ENCODE peak calls at places on chromosome 17, in five cellular contexts. U, Y, G, D and V are unnamed samples.

GRCh38 chr17:72311004-72311403 is 190.2 kb downstream of the SOX9 start:
- DNase-seq in G (no peak), D (no peak), U (no peak), Y (no peak), V (no peak)

GRCh38 chr17:1752425-1752941 is 9.4 kb upstream of the SERPINF1 start:
- DNase-seq in D (no peak), U (peak; percentile 78), G (no peak), Y (peak; percentile 57), V (no peak)

GRCh38 chr17:37779554-37779953 is 34.7 kb upstream of the HNF1B start:
- DNase-seq in G (no peak), Y (no peak), D (no peak), U (no peak), V (no peak)

GRCh38 chr17:5638596-5638995 is 54.3 kb upstream of the NLRP1 start:
- DNase-seq in G (no peak), D (no peak), U (no peak), Y (no peak), V (no peak)

GRCh38 chr17:81165246-81166032 is at the start of gene PVALEF:
- DNase-seq in Y (peak; percentile 22), G (peak; percentile 72), U (no peak), D (no peak), V (no peak)

GRCh38 chr17:40063915-40064531 is 1.3 kb downstream of the THRA start:
- DNase-seq in Y (no peak), D (no peak), G (no peak), U (no peak), V (no peak)

GRCh38 chr17:50360716-50361115 is 12.3 kb downstream of the MRPL27 start:
- DNase-seq in U (peak; percentile 33), D (no peak), Y (no peak), G (no peak), V (no peak)

GRCh38 chr17:27521281-27522027 is 65.2 kb downstream of the KSR1 start:
- DNase-seq in D (no peak), U (no peak), G (no peak), Y (no peak), V (no peak)

GRCh38 chr17:75077490-75078096 is 10.2 kb upstream of the SLC16A5 start:
- DNase-seq in G (no peak), D (peak; percentile 31), U (peak; percentile 81), Y (no peak), V (peak; percentile 57)

DNA sequence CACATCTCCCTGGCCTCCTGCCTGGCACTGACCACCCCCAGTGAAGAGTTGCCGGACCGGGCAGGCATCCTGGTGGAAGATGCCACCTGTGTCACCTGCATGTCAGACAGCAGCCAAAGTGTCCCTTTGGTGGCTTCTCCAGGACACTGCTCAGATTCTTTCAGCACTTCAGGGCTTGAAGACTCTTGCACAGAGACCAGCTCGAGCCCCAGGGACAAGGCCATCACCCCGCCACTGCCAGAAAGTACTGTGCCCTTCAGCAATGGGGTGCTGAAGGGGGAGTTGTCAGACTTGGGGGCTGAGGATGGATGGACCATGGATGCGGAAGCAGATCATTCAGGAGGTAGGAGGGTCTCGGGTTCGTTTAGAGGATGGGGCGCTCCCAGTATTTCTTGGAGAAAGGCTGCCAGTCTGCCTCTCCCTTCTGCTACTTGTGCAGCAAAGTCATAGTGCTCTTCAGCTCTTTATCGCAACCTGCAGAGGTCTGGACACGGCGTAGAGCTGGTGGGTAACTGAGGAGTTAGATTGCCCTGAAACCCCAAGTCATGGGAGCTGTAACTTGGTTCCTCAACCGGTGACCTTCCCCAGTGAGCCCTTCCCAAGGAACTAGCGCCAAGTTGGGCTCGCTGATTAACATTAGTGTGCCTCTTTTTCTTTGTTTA is 21.9 kb downstream of the AKAP1 start:
- DNase-seq in U (no peak), D (no peak), G (no peak), Y (no peak), V (no peak)
- H3K4me1 ChIP-seq in U (no peaks in the 10 kb centered on the region), D (peaks cover 4% of the 10 kb centered on the region), G (peaks cover 17% of the 10 kb centered on the region), Y (peaks cover 5% of the 10 kb centered on the region), V (no peaks in the 10 kb centered on the region)

GRCh38 chr17:79562117-79562805 is 48.6 kb downstream of the RBFOX3 start:
- DNase-seq in D (no peak), U (no peak), Y (no peak), G (no peak), V (no peak)
- H3K27me3 ChIP-seq in D (no peaks in the 10 kb centered on the region), U (no peaks in the 10 kb centered on the region), Y (no peaks in the 10 kb centered on the region), G (no peaks in the 10 kb centered on the region), V (no peaks in the 10 kb centered on the region)

DNA sequence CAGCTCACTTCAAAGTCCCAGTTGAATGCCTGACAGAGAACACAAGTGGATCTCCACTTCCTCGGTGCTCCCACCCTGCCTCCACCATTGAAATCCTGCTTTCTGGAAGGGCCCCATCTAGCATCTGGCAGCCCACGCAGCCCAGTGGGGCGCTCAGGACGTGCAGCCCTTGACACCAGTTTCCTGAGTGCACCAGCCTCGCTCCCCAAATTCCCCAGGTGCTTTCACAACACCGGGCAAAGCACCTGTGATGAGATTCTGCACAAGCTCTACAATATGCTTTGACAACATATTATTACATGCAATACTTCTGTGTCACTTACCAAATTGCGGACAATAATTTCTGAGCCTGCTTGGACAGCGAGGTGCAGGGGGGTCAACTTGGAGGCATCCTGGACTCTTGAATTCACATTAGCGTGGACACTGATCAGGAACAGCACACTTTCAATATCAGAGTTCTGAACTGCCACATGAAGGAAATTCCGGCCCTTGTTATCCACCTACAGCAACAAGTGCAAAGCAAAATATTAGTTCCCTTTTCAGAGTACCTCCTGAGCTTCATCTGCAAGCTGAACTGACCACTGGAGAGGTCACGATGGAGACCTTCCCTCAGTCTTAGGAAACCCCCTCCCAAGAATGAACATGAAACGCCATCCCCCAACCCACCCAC is 33.9 kb downstream of the CYB5D2 start:
- DNase-seq in G (no peak), U (no peak), D (peak; percentile 2), Y (no peak), V (no peak)
- H3K36me3 ChIP-seq in G (peaks cover 85% of the 10 kb centered on the region), U (no peaks in the 10 kb centered on the region), D (peaks cover 41% of the 10 kb centered on the region), Y (peaks cover 31% of the 10 kb centered on the region), V (peaks cover 25% of the 10 kb centered on the region)

GRCh38 chr17:43578352-43578698 is 32.2 kb upstream of the ETV4 start:
- DNase-seq in Y (no peak), U (no peak), D (no peak), G (no peak), V (no peak)
- H3K4me1 ChIP-seq in Y (no peaks in the 10 kb centered on the region), U (peaks cover 15% of the 10 kb centered on the region), D (peaks cover 14% of the 10 kb centered on the region), G (peaks cover 6% of the 10 kb centered on the region), V (peaks cover 6% of the 10 kb centered on the region)